ENCODE peak calls at places on chromosomes 6 and 20, in seven cellular contexts. M, V, J, P, R, B and C are unnamed samples.

GRCh38 chr20:51720854-51721253 is 47.3 kb downstream of the ATP9A start:
- DNase-seq in P (no peak), B (no peak), R (no peak), M (no peak), V (no peak), J (no peak), C (no peak)

GRCh38 chr20:48686238-48687096 is 141.3 kb downstream of the PREX1 start:
- DNase-seq in P (no peak), V (no peak), J (peak), M (peak), B (no peak), R (peak), C (no peak)

GRCh38 chr20:34254979-34255378 is 13.8 kb downstream of the ASIP start:
- DNase-seq in J (no peak), R (no peak), M (no peak), V (no peak), P (no peak), B (no peak), C (no peak)

GRCh38 chr6:37251211-37251610 is 6.4 kb upstream of the TBC1D22B start:
- DNase-seq in R (peak), M (no peak), J (no peak), B (no peak), P (no peak), V (no peak), C (no peak)

GRCh38 chr6:76708641-76709331 is 636.3 kb upstream of the IMPG1 start:
- DNase-seq in J (no peak), V (no peak), R (peak), P (no peak), M (peak), B (no peak), C (no peak)

GRCh38 chr20:62527781-62528180 is 52.0 kb upstream of the GATA5 start:
- DNase-seq in P (no peak), J (no peak), V (no peak), B (no peak), M (no peak), R (no peak), C (no peak)

GRCh38 chr20:54355631-54356280 is 119.6 kb upstream of the DOK5 start:
- DNase-seq in R (peak), J (no peak), P (no peak), V (no peak), M (no peak), B (no peak), C (no peak)

GRCh38 chr20:20953738-20954657 is 152.2 kb downstream of the LINC00237 start:
- DNase-seq in M (no peak), B (no peak), J (no peak), V (no peak), R (no peak), P (no peak), C (no peak)

GRCh38 chr6:74269601-74269860 is 573.5 kb downstream of the CD109 start:
- DNase-seq in V (no peak), M (no peak), B (no peak), J (no peak), P (no peak), R (no peak), C (no peak)

GRCh38 chr6:131451330-131452195 is 121.5 kb upstream of the ARG1 start:
- DNase-seq in J (no peak), B (no peak), V (no peak), R (no peak), M (peak), P (no peak), C (no peak)

GRCh38 chr6:6730831-6731230 is 142.3 kb downstream of the LY86 start:
- DNase-seq in P (no peak), B (no peak), M (no peak), R (peak), J (peak), V (peak), C (no peak)

GRCh38 chr20:33697129-33697528 is 10.9 kb upstream of the E2F1 start:
- DNase-seq in M (no peak), V (peak), J (no peak), R (no peak), B (no peak), P (no peak), C (no peak)

GRCh38 chr6:132624175-132624574 is at the start of gene TAAR2:
- DNase-seq in V (no peak), R (no peak), J (no peak), P (no peak), B (no peak), M (no peak), C (no peak)

GRCh38 chr6:131914234-131914633 is 36.9 kb downstream of the CCN2 start:
- DNase-seq in M (no peak), B (no peak), R (no peak), P (no peak), V (no peak), J (no peak), C (no peak)

GRCh38 chr6:26555505-26556262 is 17.5 kb downstream of the HMGN4 start:
- DNase-seq in B (no peak), V (no peak), R (peak), J (peak), P (no peak), M (peak), C (no peak)

GRCh38 chr20:31740208-31740607 is 1.1 kb downstream of the TPX2 start:
- DNase-seq in R (peak), M (no peak), B (no peak), J (no peak), V (no peak), P (no peak), C (no peak)

GRCh38 chr20:32448306-32449056 is 90.3 kb downstream of the ASXL1 start:
- DNase-seq in B (no peak), P (no peak), V (no peak), R (no peak), M (peak), J (no peak), C (no peak)

GRCh38 chr6:56938634-56939294 is 16.1 kb upstream of the BEND6 start:
- DNase-seq in B (peak), M (no peak), V (peak), P (no peak), R (peak), J (peak), C (peak)

GRCh38 chr6:43803055-43803782 is 33.2 kb downstream of the VEGFA start:
- DNase-seq in V (no peak), B (no peak), M (no peak), P (no peak), R (peak), J (no peak), C (no peak)

GRCh38 chr6:68559052-68559451 is 76.0 kb upstream of the ADGRB3 start:
- DNase-seq in P (no peak), R (peak), V (no peak), M (no peak), J (no peak), B (no peak), C (no peak)

GRCh38 chr6:142331075-142331551 is 29.3 kb downstream of the ADGRG6 start:
- DNase-seq in P (peak), J (no peak), R (peak), B (no peak), V (no peak), M (no peak), C (no peak)

GRCh38 chr6:70672549-70672948 is 4.9 kb downstream of the SMAP1 start:
- DNase-seq in B (no peak), P (no peak), V (no peak), M (no peak), R (no peak), J (no peak), C (no peak)

GRCh38 chr6:57040011-57040410 is 6.5 kb upstream of the KIAA1586 start:
- DNase-seq in V (no peak), M (peak), J (no peak), B (peak), R (peak), P (no peak), C (no peak)

GRCh38 chr6:120055071-120055470 is 705.5 kb upstream of the MAN1A1 start:
- DNase-seq in R (no peak), J (no peak), P (no peak), M (no peak), B (no peak), V (no peak), C (no peak)

GRCh38 chr20:48828734-48829460 is 1.1 kb upstream of the PREX1 start:
- DNase-seq in J (no peak), P (no peak), M (peak), V (no peak), R (no peak), B (no peak), C (no peak)

GRCh38 chr6:101401792-101402617 is 8.5 kb downstream of the GRIK2 start:
- DNase-seq in B (no peak), M (peak), J (no peak), P (peak), V (no peak), R (no peak), C (no peak)

GRCh38 chr6:80174931-80175572 is 68.6 kb downstream of the BCKDHB start:
- DNase-seq in P (no peak), M (no peak), R (peak), J (no peak), B (no peak), V (peak), C (no peak)

GRCh38 chr6:95866732-95867131 is 149.0 kb upstream of the FUT9 start:
- DNase-seq in V (no peak), M (peak), J (peak), B (peak), R (peak), P (no peak), C (no peak)

GRCh38 chr20:34538671-34539123 is 19.8 kb upstream of the MAP1LC3A start:
- DNase-seq in J (peak), R (peak), B (peak), P (peak), V (no peak), M (peak), C (no peak)

GRCh38 chr6:42509765-42510164 is 54.1 kb upstream of the UBR2 start:
- DNase-seq in M (no peak), V (no peak), R (no peak), B (no peak), P (no peak), J (no peak), C (no peak)

GRCh38 chr6:42512498-42513042 is 51.3 kb upstream of the UBR2 start:
- DNase-seq in R (no peak), J (no peak), P (no peak), V (no peak), B (peak), M (no peak), C (no peak)

GRCh38 chr6:42511803-42512422 is 51.9 kb upstream of the UBR2 start:
- DNase-seq in P (no peak), R (no peak), B (no peak), J (no peak), V (no peak), M (no peak), C (no peak)

GRCh38 chr6:42507901-42508300 is 55.9 kb upstream of the UBR2 start:
- DNase-seq in V (peak), R (no peak), M (no peak), P (no peak), B (no peak), J (no peak), C (no peak)

GRCh38 chr6:42510795-42511194 is 53.0 kb upstream of the UBR2 start:
- DNase-seq in B (no peak), R (no peak), V (no peak), M (no peak), P (no peak), J (no peak), C (no peak)
- TF ChIP-seq CTCF in B (no peak), R (peak), V (no peak), M (peak), P (no peak), J (peak), C (peak)

DNA sequence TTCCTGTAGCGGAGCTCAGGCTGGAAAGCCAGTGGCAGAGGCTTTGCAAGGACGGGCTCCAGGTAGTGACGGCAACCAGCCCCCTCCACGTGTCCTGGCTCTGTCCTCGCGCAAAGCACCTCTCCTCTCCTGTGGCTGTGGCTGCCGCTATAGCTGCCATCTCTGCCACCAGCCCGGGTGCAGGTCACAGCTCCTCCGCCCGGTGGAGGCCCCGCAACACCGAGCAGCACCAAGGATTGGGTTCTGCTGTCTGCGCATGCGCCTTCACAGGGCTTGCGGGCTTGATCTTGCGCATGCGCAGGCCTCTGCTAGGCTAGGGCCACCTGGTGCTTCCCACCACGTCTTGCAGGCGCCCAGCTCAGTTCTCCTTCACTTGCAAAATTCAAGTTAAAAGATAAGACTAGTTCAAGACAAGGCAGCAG is 625.4 kb downstream of the QKI start:
- DNase-seq in J (no peak), R (peak), B (no peak), M (no peak), P (no peak), V (no peak), C (no peak)
- TF ChIP-seq CTCF in J (no peak), R (peak), B (no peak), M (no peak), P (no peak), V (no peak), C (no peak)

GRCh38 chr6:145042559-145042958 is 692.8 kb downstream of the EPM2A start:
- DNase-seq in B (peak), R (no peak), P (no peak), V (no peak), M (peak), J (no peak), C (no peak)
- TF ChIP-seq CTCF in B (no peak), R (peak), P (peak), V (no peak), M (peak), J (no peak), C (peak)

GRCh38 chr6:296151-297122 is 4.2 kb downstream of the DUSP22 start:
- DNase-seq in B (no peak), J (no peak), M (peak), P (no peak), V (no peak), R (peak), C (no peak)
- TF ChIP-seq CTCF in B (no peak), J (no peak), M (no peak), P (no peak), V (no peak), R (no peak), C (no peak)

DNA sequence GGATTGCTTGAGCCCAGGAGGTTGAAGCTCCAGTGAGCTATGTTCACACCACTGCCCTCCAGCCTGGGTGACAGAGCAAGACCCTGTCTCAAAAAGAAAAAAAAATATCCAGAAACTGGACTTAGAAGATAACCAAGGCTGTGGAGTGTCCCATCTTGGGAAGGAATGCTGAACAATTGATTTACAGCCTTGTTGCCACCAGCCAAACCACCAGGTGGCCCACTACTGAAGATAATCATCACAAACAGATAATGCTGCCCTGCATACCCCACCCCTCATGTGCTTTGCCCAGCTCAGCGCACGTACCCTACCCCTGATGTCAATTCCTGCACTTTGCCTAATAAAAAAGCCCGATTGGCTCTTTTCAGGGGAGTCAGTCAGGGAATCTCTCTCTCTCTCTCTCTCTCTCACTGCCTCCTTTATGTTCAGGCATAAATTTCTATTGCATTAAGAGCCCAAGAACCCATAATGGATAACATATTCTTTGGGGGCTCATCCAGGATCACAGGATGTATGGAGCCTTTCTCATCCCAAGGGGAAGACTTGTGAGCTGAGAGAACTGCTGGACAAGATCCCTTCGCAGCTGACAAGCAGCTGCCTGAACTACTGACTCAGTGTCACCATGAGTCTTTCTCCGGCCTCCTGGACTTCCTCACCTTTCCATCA is 166.4 kb downstream of the CD24 start:
- DNase-seq in V (no peak), M (no peak), B (no peak), P (no peak), J (no peak), R (no peak), C (no peak)
- TF ChIP-seq CTCF in V (no peak), M (peak), B (no peak), P (no peak), J (no peak), R (no peak), C (no peak)

GRCh38 chr6:72616406-72617015 is 5.4 kb upstream of the KCNQ5 start:
- DNase-seq in R (peak), V (no peak), J (no peak), B (no peak), M (no peak), P (no peak), C (no peak)
- TF ChIP-seq CTCF in R (peak), V (peak), J (peak), B (peak), M (peak), P (peak), C (peak)

DNA sequence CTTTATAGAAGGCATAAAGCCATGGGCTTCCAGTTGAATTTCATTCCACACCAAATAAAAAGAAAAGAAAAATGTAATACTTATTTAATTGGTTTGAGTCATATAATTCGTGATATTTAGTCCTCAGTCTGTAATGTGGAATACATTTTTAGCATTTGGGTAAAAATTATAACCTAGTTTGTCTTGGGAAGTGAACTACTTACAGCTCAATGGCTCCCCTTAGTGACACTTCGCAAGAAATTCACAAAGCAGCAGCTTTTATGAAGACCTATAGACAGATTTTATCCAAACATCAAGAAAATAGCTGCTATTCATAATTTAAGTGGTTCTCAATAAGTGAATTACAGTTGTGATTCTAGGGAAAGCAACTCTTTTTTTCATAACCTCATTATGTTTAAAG is 72.1 kb downstream of the RSPO3 start:
- DNase-seq in P (no peak), R (peak), V (no peak), J (no peak), M (no peak), B (no peak), C (no peak)
- TF ChIP-seq CTCF in P (peak), R (peak), V (peak), J (peak), M (peak), B (no peak), C (peak)

DNA sequence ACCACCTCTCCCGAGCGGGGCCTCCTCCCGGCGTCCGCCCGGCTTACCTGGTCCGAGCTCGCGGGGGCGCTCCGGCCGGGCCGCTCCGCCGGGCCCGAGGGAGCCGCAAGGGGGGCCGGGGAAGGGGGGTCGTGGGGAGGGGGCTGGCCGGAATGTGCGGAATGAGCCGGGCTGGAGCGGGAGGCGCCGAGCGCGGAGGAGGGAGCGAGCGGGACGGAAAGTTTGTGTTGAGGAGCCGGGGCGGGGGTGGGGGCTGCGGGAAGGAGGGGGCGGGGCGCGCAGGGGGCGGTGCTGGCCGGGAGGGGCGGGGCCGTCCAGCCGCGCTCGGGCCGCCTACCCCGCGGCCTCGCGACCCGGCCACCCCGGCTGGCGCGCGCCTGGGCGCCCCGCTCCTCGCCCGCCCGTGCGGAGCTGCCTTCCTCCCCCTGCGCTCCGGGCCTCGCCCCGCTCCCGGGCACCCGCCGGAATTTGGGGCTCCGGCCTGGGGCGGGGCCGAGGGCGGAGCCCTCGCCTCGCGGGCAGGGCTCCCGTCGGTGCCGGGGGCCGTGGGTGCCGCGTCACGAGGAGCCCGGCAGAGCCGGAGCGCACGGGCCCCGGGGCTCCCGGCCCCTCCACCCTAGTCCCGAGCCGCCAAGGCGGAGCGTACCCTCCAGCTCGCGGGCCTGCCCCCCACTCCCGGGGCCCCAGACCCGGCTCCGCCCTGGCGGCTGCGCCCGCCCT is at the start of gene TEAD3:
- DNase-seq in B (peak), J (peak), R (peak), P (peak), M (peak), V (no peak), C (no peak)
- TF ChIP-seq CTCF in B (no peak), J (no peak), R (peak), P (no peak), M (peak), V (peak), C (no peak)

DNA sequence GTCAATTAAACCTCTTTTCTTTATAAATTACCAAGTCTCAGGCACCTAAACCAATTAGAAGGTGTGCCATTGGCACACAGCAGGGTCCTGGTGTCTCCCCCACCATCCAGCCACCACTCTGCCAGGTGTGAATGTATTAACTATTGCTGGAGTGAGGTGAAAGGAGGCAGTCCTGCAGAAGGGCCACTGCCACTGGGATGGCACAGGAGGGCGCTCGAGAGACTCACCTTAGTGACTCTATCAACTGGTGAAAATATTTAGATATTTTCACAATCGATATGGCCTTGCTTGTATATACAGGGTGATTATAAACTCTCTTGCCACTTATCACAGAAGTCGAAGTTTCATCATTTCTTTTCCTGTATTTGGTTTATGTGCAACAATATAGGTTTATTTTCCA is 145.6 kb upstream of the ESR1 start:
- DNase-seq in P (no peak), J (no peak), M (peak), V (no peak), B (no peak), R (peak), C (no peak)
- TF ChIP-seq CTCF in P (peak), J (no peak), M (peak), V (no peak), B (no peak), R (peak), C (peak)